ENCODE peak calls at places on chromosomes 2 and 18, in eight cellular contexts. A, V, F, P, U, E, N and I are unnamed samples.

GRCh38 chr2:53486185-53486584 is 281.4 kb upstream of the CHAC2 start:
- DNase-seq in A (no peak), V (no peak), F (no peak), P (no peak), U (no peak), E (no peak), N (peak; percentile 16), I (no peak)

GRCh38 chr2:238596571-238597551 is 170.1 kb downstream of the ASB1 start:
- DNase-seq in A (no peak), V (no peak), F (no peak), P (no peak), U (peak; percentile 89), E (no peak), N (no peak), I (no peak)

GRCh38 chr18:31701752-31702151 is 17.4 kb upstream of the B4GALT6 start:
- DNase-seq in A (no peak), V (no peak), F (no peak), P (no peak), U (no peak), E (no peak), N (no peak), I (no peak)

GRCh38 chr2:28716265-28716865 is 35.3 kb upstream of the PPP1CB start:
- DNase-seq in A (peak; percentile 21), V (no peak), F (peak; percentile 48), P (no peak), U (peak; percentile 88), E (peak; percentile 11), N (peak; percentile 67), I (peak; percentile 93)

GRCh38 chr2:130336877-130337734 is 5.6 kb upstream of the IMP4 start:
- DNase-seq in A (peak; percentile 48), V (no peak), F (peak; percentile 86), P (peak; percentile 63), U (no peak), E (no peak), N (peak; percentile 87), I (no peak)

GRCh38 chr2:84886791-84887190 is 5.9 kb upstream of the TRABD2A start:
- DNase-seq in A (no peak), V (no peak), F (no peak), P (no peak), U (no peak), E (no peak), N (no peak), I (no peak)

GRCh38 chr2:32752205-32752604 is 124.4 kb downstream of the TTC27 start:
- DNase-seq in A (no peak), V (no peak), F (no peak), P (no peak), U (no peak), E (no peak), N (no peak), I (no peak)

GRCh38 chr2:203678971-203679370 is 27.5 kb upstream of the CD28 start:
- DNase-seq in A (no peak), V (no peak), F (no peak), P (no peak), U (peak; percentile 77), E (no peak), N (no peak), I (no peak)

GRCh38 chr18:35024965-35025364 is 16.2 kb upstream of the MAPRE2 start:
- DNase-seq in A (no peak), V (no peak), F (no peak), P (no peak), U (no peak), E (no peak), N (no peak), I (no peak)

GRCh38 chr2:240836781-240837467 is 16.9 kb upstream of the KIF1A start:
- DNase-seq in A (no peak), V (no peak), F (peak; percentile 79), P (no peak), U (no peak), E (no peak), N (no peak), I (no peak)

GRCh38 chr2:225103737-225104141 is 61.5 kb upstream of the DOCK10 start:
- DNase-seq in A (no peak), V (no peak), F (no peak), P (no peak), U (peak; percentile 87), E (no peak), N (no peak), I (no peak)

GRCh38 chr2:206867006-206867405 is 72.3 kb upstream of the CPO start:
- DNase-seq in A (no peak), V (no peak), F (no peak), P (no peak), U (no peak), E (no peak), N (no peak), I (no peak)